ENCODE peak calls at places on chromosomes 1 and 21, in five cellular contexts. One of them, this sample, is unnamed.

GRCh38 chr1:202124107-202124506 is 1.4 kb downstream of the GPR37L1 start:
- DNase-seq in cardiac muscle cell: no peak
- DNase-seq in stimulated activated CD8-positive, alpha-beta memory T cell treated with anti-CD3 and anti-CD28 coated beads, Interleukin-7, amount 100 ng/mL, for 1 hour: no peak
- DNase-seq in astrocyte of the spinal cord: no peak
- DNase-seq in HEK293T: no peak
- DNase-seq in this sample: no peak

GRCh38 chr1:64495878-64496277 is 25.9 kb downstream of the CACHD1 start:
- DNase-seq in cardiac muscle cell: no peak
- DNase-seq in stimulated activated CD8-positive, alpha-beta memory T cell treated with anti-CD3 and anti-CD28 coated beads, Interleukin-7, amount 100 ng/mL, for 1 hour: no peak
- DNase-seq in astrocyte of the spinal cord: no peak
- DNase-seq in HEK293T: no peak
- DNase-seq in this sample: no peak

GRCh38 chr1:209796733-209797025 is 9.3 kb downstream of the IRF6 start:
- DNase-seq in cardiac muscle cell: no peak
- DNase-seq in stimulated activated CD8-positive, alpha-beta memory T cell treated with anti-CD3 and anti-CD28 coated beads, Interleukin-7, amount 100 ng/mL, for 1 hour: no peak
- DNase-seq in astrocyte of the spinal cord: no peak
- DNase-seq in HEK293T: no peak
- DNase-seq in this sample: no peak

GRCh38 chr1:226870026-226870322 is 442 bp upstream of the PSEN2 start:
- DNase-seq in cardiac muscle cell: no peak
- DNase-seq in stimulated activated CD8-positive, alpha-beta memory T cell treated with anti-CD3 and anti-CD28 coated beads, Interleukin-7, amount 100 ng/mL, for 1 hour: no peak
- DNase-seq in astrocyte of the spinal cord: peak
- DNase-seq in HEK293T: no peak
- DNase-seq in this sample: no peak

GRCh38 chr1:14120895-14121294 is 420.9 kb downstream of the PRDM2 start:
- DNase-seq in cardiac muscle cell: peak
- DNase-seq in stimulated activated CD8-positive, alpha-beta memory T cell treated with anti-CD3 and anti-CD28 coated beads, Interleukin-7, amount 100 ng/mL, for 1 hour: no peak
- DNase-seq in astrocyte of the spinal cord: no peak
- DNase-seq in HEK293T: no peak
- DNase-seq in this sample: no peak

GRCh38 chr1:15939181-15940109 is 36.5 kb downstream of the ZBTB17 start:
- DNase-seq in cardiac muscle cell: no peak
- DNase-seq in stimulated activated CD8-positive, alpha-beta memory T cell treated with anti-CD3 and anti-CD28 coated beads, Interleukin-7, amount 100 ng/mL, for 1 hour: no peak
- DNase-seq in astrocyte of the spinal cord: peak
- DNase-seq in HEK293T: no peak
- DNase-seq in this sample: no peak

GRCh38 chr1:75725256-75725655 is 747 bp downstream of the ACADM start:
- DNase-seq in cardiac muscle cell: peak
- DNase-seq in stimulated activated CD8-positive, alpha-beta memory T cell treated with anti-CD3 and anti-CD28 coated beads, Interleukin-7, amount 100 ng/mL, for 1 hour: no peak
- DNase-seq in astrocyte of the spinal cord: peak
- DNase-seq in HEK293T: no peak
- DNase-seq in this sample: peak

GRCh38 chr1:75135829-75136142 is 1.6 kb downstream of the LHX8 start:
- DNase-seq in cardiac muscle cell: no peak
- DNase-seq in stimulated activated CD8-positive, alpha-beta memory T cell treated with anti-CD3 and anti-CD28 coated beads, Interleukin-7, amount 100 ng/mL, for 1 hour: no peak
- DNase-seq in astrocyte of the spinal cord: no peak
- DNase-seq in HEK293T: no peak
- DNase-seq in this sample: no peak

GRCh38 chr1:208681878-208682663 is 437.9 kb upstream of the PLXNA2 start:
- DNase-seq in cardiac muscle cell: no peak
- DNase-seq in stimulated activated CD8-positive, alpha-beta memory T cell treated with anti-CD3 and anti-CD28 coated beads, Interleukin-7, amount 100 ng/mL, for 1 hour: no peak
- DNase-seq in astrocyte of the spinal cord: no peak
- DNase-seq in HEK293T: no peak
- DNase-seq in this sample: peak

GRCh38 chr1:40592107-40592773 is 60.8 kb downstream of the ZNF684 start:
- DNase-seq in cardiac muscle cell: peak
- DNase-seq in stimulated activated CD8-positive, alpha-beta memory T cell treated with anti-CD3 and anti-CD28 coated beads, Interleukin-7, amount 100 ng/mL, for 1 hour: no peak
- DNase-seq in astrocyte of the spinal cord: peak
- DNase-seq in HEK293T: peak
- DNase-seq in this sample: peak

GRCh38 chr1:77250126-77250525 is 30.9 kb upstream of the PIGK start:
- DNase-seq in cardiac muscle cell: no peak
- DNase-seq in stimulated activated CD8-positive, alpha-beta memory T cell treated with anti-CD3 and anti-CD28 coated beads, Interleukin-7, amount 100 ng/mL, for 1 hour: no peak
- DNase-seq in astrocyte of the spinal cord: no peak
- DNase-seq in HEK293T: no peak
- DNase-seq in this sample: no peak

GRCh38 chr1:60510162-60510561 is 436.6 kb upstream of the C1orf87 start:
- DNase-seq in cardiac muscle cell: no peak
- DNase-seq in stimulated activated CD8-positive, alpha-beta memory T cell treated with anti-CD3 and anti-CD28 coated beads, Interleukin-7, amount 100 ng/mL, for 1 hour: no peak
- DNase-seq in astrocyte of the spinal cord: no peak
- DNase-seq in HEK293T: no peak
- DNase-seq in this sample: peak

GRCh38 chr1:109765483-109765815 is 1.7 kb upstream of the EPS8L3 start:
- DNase-seq in cardiac muscle cell: no peak
- DNase-seq in stimulated activated CD8-positive, alpha-beta memory T cell treated with anti-CD3 and anti-CD28 coated beads, Interleukin-7, amount 100 ng/mL, for 1 hour: no peak
- DNase-seq in astrocyte of the spinal cord: no peak
- DNase-seq in HEK293T: no peak
- DNase-seq in this sample: no peak

GRCh38 chr1:201737350-201738060 is 91.5 kb upstream of the IPO9 start:
- DNase-seq in cardiac muscle cell: peak
- DNase-seq in stimulated activated CD8-positive, alpha-beta memory T cell treated with anti-CD3 and anti-CD28 coated beads, Interleukin-7, amount 100 ng/mL, for 1 hour: no peak
- DNase-seq in astrocyte of the spinal cord: peak
- DNase-seq in HEK293T: no peak
- DNase-seq in this sample: peak

GRCh38 chr1:46176211-46176865 is at the start of gene P3R3URF:
- DNase-seq in cardiac muscle cell: no peak
- DNase-seq in stimulated activated CD8-positive, alpha-beta memory T cell treated with anti-CD3 and anti-CD28 coated beads, Interleukin-7, amount 100 ng/mL, for 1 hour: no peak
- DNase-seq in astrocyte of the spinal cord: no peak
- DNase-seq in HEK293T: no peak
- DNase-seq in this sample: no peak

GRCh38 chr1:23400324-23401110 is 24.0 kb downstream of the TCEA3 start:
- DNase-seq in cardiac muscle cell: peak
- DNase-seq in stimulated activated CD8-positive, alpha-beta memory T cell treated with anti-CD3 and anti-CD28 coated beads, Interleukin-7, amount 100 ng/mL, for 1 hour: no peak
- DNase-seq in astrocyte of the spinal cord: no peak
- DNase-seq in HEK293T: no peak
- DNase-seq in this sample: peak

GRCh38 chr1:233240839-233241682 is 54.5 kb downstream of the PCNX2 start:
- DNase-seq in cardiac muscle cell: peak
- DNase-seq in stimulated activated CD8-positive, alpha-beta memory T cell treated with anti-CD3 and anti-CD28 coated beads, Interleukin-7, amount 100 ng/mL, for 1 hour: no peak
- DNase-seq in astrocyte of the spinal cord: peak
- DNase-seq in HEK293T: peak
- DNase-seq in this sample: peak

GRCh38 chr1:186985889-186986491 is 157.2 kb downstream of the PLA2G4A start:
- DNase-seq in cardiac muscle cell: peak
- DNase-seq in stimulated activated CD8-positive, alpha-beta memory T cell treated with anti-CD3 and anti-CD28 coated beads, Interleukin-7, amount 100 ng/mL, for 1 hour: no peak
- DNase-seq in astrocyte of the spinal cord: peak
- DNase-seq in HEK293T: peak
- DNase-seq in this sample: peak

GRCh38 chr1:21939650-21940374 is 2.7 kb upstream of the HSPG2 start:
- DNase-seq in cardiac muscle cell: peak
- DNase-seq in stimulated activated CD8-positive, alpha-beta memory T cell treated with anti-CD3 and anti-CD28 coated beads, Interleukin-7, amount 100 ng/mL, for 1 hour: no peak
- DNase-seq in astrocyte of the spinal cord: peak
- DNase-seq in HEK293T: peak
- DNase-seq in this sample: peak

GRCh38 chr21:45593162-45594022 is 50.1 kb upstream of the PCBP3 start:
- DNase-seq in cardiac muscle cell: no peak
- DNase-seq in stimulated activated CD8-positive, alpha-beta memory T cell treated with anti-CD3 and anti-CD28 coated beads, Interleukin-7, amount 100 ng/mL, for 1 hour: no peak
- DNase-seq in astrocyte of the spinal cord: no peak
- DNase-seq in HEK293T: no peak
- DNase-seq in this sample: no peak

GRCh38 chr1:199855580-199855979 is 171.9 kb upstream of the NR5A2 start:
- DNase-seq in cardiac muscle cell: peak
- DNase-seq in stimulated activated CD8-positive, alpha-beta memory T cell treated with anti-CD3 and anti-CD28 coated beads, Interleukin-7, amount 100 ng/mL, for 1 hour: no peak
- DNase-seq in astrocyte of the spinal cord: peak
- DNase-seq in HEK293T: no peak
- DNase-seq in this sample: peak

GRCh38 chr1:98172022-98172421 is 251.2 kb upstream of the DPYD start:
- DNase-seq in cardiac muscle cell: no peak
- DNase-seq in stimulated activated CD8-positive, alpha-beta memory T cell treated with anti-CD3 and anti-CD28 coated beads, Interleukin-7, amount 100 ng/mL, for 1 hour: no peak
- DNase-seq in astrocyte of the spinal cord: no peak
- DNase-seq in HEK293T: no peak
- DNase-seq in this sample: no peak

GRCh38 chr1:33519240-33519884 is 46.9 kb downstream of the ZSCAN20 start:
- DNase-seq in cardiac muscle cell: no peak
- DNase-seq in stimulated activated CD8-positive, alpha-beta memory T cell treated with anti-CD3 and anti-CD28 coated beads, Interleukin-7, amount 100 ng/mL, for 1 hour: no peak
- DNase-seq in astrocyte of the spinal cord: no peak
- DNase-seq in HEK293T: no peak
- DNase-seq in this sample: no peak

GRCh38 chr1:58584082-58584895 is 7.2 kb upstream of the TACSTD2 start:
- DNase-seq in cardiac muscle cell: peak
- DNase-seq in stimulated activated CD8-positive, alpha-beta memory T cell treated with anti-CD3 and anti-CD28 coated beads, Interleukin-7, amount 100 ng/mL, for 1 hour: no peak
- DNase-seq in astrocyte of the spinal cord: peak
- DNase-seq in HEK293T: no peak
- DNase-seq in this sample: peak

GRCh38 chr1:206683313-206683712 is 1.4 kb upstream of the MAPKAPK2 start:
- DNase-seq in cardiac muscle cell: no peak
- DNase-seq in stimulated activated CD8-positive, alpha-beta memory T cell treated with anti-CD3 and anti-CD28 coated beads, Interleukin-7, amount 100 ng/mL, for 1 hour: no peak
- DNase-seq in astrocyte of the spinal cord: no peak
- DNase-seq in HEK293T: no peak
- DNase-seq in this sample: no peak

GRCh38 chr1:33093004-33093403 is 12.1 kb downstream of the AZIN2 start:
- DNase-seq in cardiac muscle cell: no peak
- DNase-seq in stimulated activated CD8-positive, alpha-beta memory T cell treated with anti-CD3 and anti-CD28 coated beads, Interleukin-7, amount 100 ng/mL, for 1 hour: no peak
- DNase-seq in astrocyte of the spinal cord: no peak
- DNase-seq in HEK293T: peak
- DNase-seq in this sample: no peak

GRCh38 chr1:51568231-51568935 is 48.5 kb upstream of the OSBPL9 start:
- DNase-seq in cardiac muscle cell: no peak
- DNase-seq in stimulated activated CD8-positive, alpha-beta memory T cell treated with anti-CD3 and anti-CD28 coated beads, Interleukin-7, amount 100 ng/mL, for 1 hour: no peak
- DNase-seq in astrocyte of the spinal cord: no peak
- DNase-seq in HEK293T: no peak
- DNase-seq in this sample: no peak

GRCh38 chr1:37861151-37861550 is 1.8 kb upstream of the MTF1 start:
- DNase-seq in cardiac muscle cell: no peak
- DNase-seq in stimulated activated CD8-positive, alpha-beta memory T cell treated with anti-CD3 and anti-CD28 coated beads, Interleukin-7, amount 100 ng/mL, for 1 hour: no peak
- DNase-seq in astrocyte of the spinal cord: no peak
- DNase-seq in HEK293T: no peak
- DNase-seq in this sample: no peak

GRCh38 chr1:76782777-76783176 is 84.5 kb upstream of the ST6GALNAC5 start:
- DNase-seq in cardiac muscle cell: peak
- DNase-seq in stimulated activated CD8-positive, alpha-beta memory T cell treated with anti-CD3 and anti-CD28 coated beads, Interleukin-7, amount 100 ng/mL, for 1 hour: no peak
- DNase-seq in astrocyte of the spinal cord: no peak
- DNase-seq in HEK293T: no peak
- DNase-seq in this sample: peak

GRCh38 chr1:247324204-247324787 is 7.4 kb downstream of the ZNF496 start:
- DNase-seq in cardiac muscle cell: no peak
- DNase-seq in stimulated activated CD8-positive, alpha-beta memory T cell treated with anti-CD3 and anti-CD28 coated beads, Interleukin-7, amount 100 ng/mL, for 1 hour: no peak
- DNase-seq in astrocyte of the spinal cord: no peak
- DNase-seq in HEK293T: no peak
- DNase-seq in this sample: no peak

GRCh38 chr1:16442941-16443340 is 2.4 kb downstream of the NECAP2 start:
- DNase-seq in cardiac muscle cell: no peak
- DNase-seq in stimulated activated CD8-positive, alpha-beta memory T cell treated with anti-CD3 and anti-CD28 coated beads, Interleukin-7, amount 100 ng/mL, for 1 hour: no peak
- DNase-seq in astrocyte of the spinal cord: no peak
- DNase-seq in HEK293T: no peak
- DNase-seq in this sample: no peak

GRCh38 chr1:154747841-154748766 is 122.0 kb downstream of the KCNN3 start:
- DNase-seq in cardiac muscle cell: peak
- DNase-seq in stimulated activated CD8-positive, alpha-beta memory T cell treated with anti-CD3 and anti-CD28 coated beads, Interleukin-7, amount 100 ng/mL, for 1 hour: no peak
- DNase-seq in astrocyte of the spinal cord: peak
- DNase-seq in HEK293T: no peak
- DNase-seq in this sample: peak

GRCh38 chr1:65717815-65718454 is 74.8 kb upstream of the PDE4B start:
- DNase-seq in cardiac muscle cell: peak
- DNase-seq in stimulated activated CD8-positive, alpha-beta memory T cell treated with anti-CD3 and anti-CD28 coated beads, Interleukin-7, amount 100 ng/mL, for 1 hour: no peak
- DNase-seq in astrocyte of the spinal cord: peak
- DNase-seq in HEK293T: no peak
- DNase-seq in this sample: peak

This sample was measured in fibroblast of pulmonary artery.